ENCODE peak calls at places on chromosome 3, in eight cellular contexts. One of them, this sample, is unnamed.

GRCh38 chr3:171260899-171261298 is 199.3 kb downstream of the TNIK start:
- DNase-seq in GM23338: no peak
- DNase-seq in H1: no peak
- DNase-seq in PC-3: peak; percentile 27
- DNase-seq in neural progenitor cell: no peak
- DNase-seq in fibroblast of lung: no peak
- DNase-seq in endothelial cell of umbilical vein: no peak
- DNase-seq in mammary epithelial cell: no peak
- DNase-seq in this sample: no peak

GRCh38 chr3:105355355-105356063 is 11.2 kb upstream of the ALCAM start:
- DNase-seq in GM23338: no peak
- DNase-seq in H1: no peak
- DNase-seq in PC-3: peak; percentile 93
- DNase-seq in neural progenitor cell: no peak
- DNase-seq in fibroblast of lung: no peak
- DNase-seq in endothelial cell of umbilical vein: no peak
- DNase-seq in mammary epithelial cell: peak; percentile 44
- DNase-seq in this sample: no peak

GRCh38 chr3:157077565-157077991 is 82.4 kb downstream of the CCNL1 start:
- DNase-seq in GM23338: peak; percentile 15
- DNase-seq in H1: no peak
- DNase-seq in PC-3: no peak
- DNase-seq in neural progenitor cell: no peak
- DNase-seq in fibroblast of lung: no peak
- DNase-seq in endothelial cell of umbilical vein: no peak
- DNase-seq in mammary epithelial cell: no peak
- DNase-seq in this sample: no peak

GRCh38 chr3:111956995-111957736 is 21.7 kb upstream of the ABHD10 start:
- DNase-seq in GM23338: peak; percentile 65
- DNase-seq in H1: no peak
- DNase-seq in PC-3: no peak
- DNase-seq in neural progenitor cell: peak; percentile 74
- DNase-seq in fibroblast of lung: peak; percentile 26
- DNase-seq in endothelial cell of umbilical vein: peak; percentile 91
- DNase-seq in mammary epithelial cell: peak; percentile 62
- DNase-seq in this sample: no peak

GRCh38 chr3:97232635-97233034 is 418.2 kb downstream of the EPHA6 start:
- DNase-seq in GM23338: no peak
- DNase-seq in H1: no peak
- DNase-seq in PC-3: peak; percentile 35
- DNase-seq in neural progenitor cell: no peak
- DNase-seq in fibroblast of lung: no peak
- DNase-seq in endothelial cell of umbilical vein: no peak
- DNase-seq in mammary epithelial cell: no peak
- DNase-seq in this sample: peak; percentile 70

GRCh38 chr3:126146525-126147146 is 33.8 kb downstream of the ALDH1L1 start:
- DNase-seq in GM23338: no peak
- DNase-seq in H1: no peak
- DNase-seq in PC-3: no peak
- DNase-seq in neural progenitor cell: no peak
- DNase-seq in fibroblast of lung: no peak
- DNase-seq in endothelial cell of umbilical vein: no peak
- DNase-seq in mammary epithelial cell: no peak
- DNase-seq in this sample: no peak

GRCh38 chr3:83435173-83435572 is 1523.6 kb upstream of the CADM2 start:
- DNase-seq in GM23338: no peak
- DNase-seq in H1: no peak
- DNase-seq in PC-3: no peak
- DNase-seq in neural progenitor cell: peak; percentile 17
- DNase-seq in fibroblast of lung: no peak
- DNase-seq in endothelial cell of umbilical vein: no peak
- DNase-seq in mammary epithelial cell: no peak
- DNase-seq in this sample: no peak

GRCh38 chr3:43180027-43180426 is 74.1 kb upstream of the POMGNT2 start:
- DNase-seq in GM23338: no peak
- DNase-seq in H1: no peak
- DNase-seq in PC-3: peak; percentile 97
- DNase-seq in neural progenitor cell: no peak
- DNase-seq in fibroblast of lung: peak; percentile 94
- DNase-seq in endothelial cell of umbilical vein: peak; percentile 96
- DNase-seq in mammary epithelial cell: peak; percentile 89
- DNase-seq in this sample: peak; percentile 91

GRCh38 chr3:120536642-120537041 is 59.5 kb upstream of the NDUFB4 start:
- DNase-seq in GM23338: no peak
- DNase-seq in H1: no peak
- DNase-seq in PC-3: no peak
- DNase-seq in neural progenitor cell: no peak
- DNase-seq in fibroblast of lung: no peak
- DNase-seq in endothelial cell of umbilical vein: peak; percentile 20
- DNase-seq in mammary epithelial cell: no peak
- DNase-seq in this sample: no peak

GRCh38 chr3:171556574-171557145 is 96.5 kb upstream of the TNIK start:
- DNase-seq in GM23338: peak; percentile 45
- DNase-seq in H1: no peak
- DNase-seq in PC-3: peak; percentile 30
- DNase-seq in neural progenitor cell: peak; percentile 22
- DNase-seq in fibroblast of lung: no peak
- DNase-seq in endothelial cell of umbilical vein: no peak
- DNase-seq in mammary epithelial cell: peak; percentile 81
- DNase-seq in this sample: peak; percentile 43

GRCh38 chr3:129783470-129783869 is 110.0 kb downstream of the TMCC1 start:
- DNase-seq in GM23338: no peak
- DNase-seq in H1: no peak
- DNase-seq in PC-3: peak; percentile 36
- DNase-seq in neural progenitor cell: no peak
- DNase-seq in fibroblast of lung: no peak
- DNase-seq in endothelial cell of umbilical vein: no peak
- DNase-seq in mammary epithelial cell: no peak
- DNase-seq in this sample: no peak

GRCh38 chr3:197796087-197796486 is 5.0 kb downstream of the LRCH3 start:
- DNase-seq in GM23338: no peak
- DNase-seq in H1: no peak
- DNase-seq in PC-3: no peak
- DNase-seq in neural progenitor cell: no peak
- DNase-seq in fibroblast of lung: no peak
- DNase-seq in endothelial cell of umbilical vein: no peak
- DNase-seq in mammary epithelial cell: no peak
- DNase-seq in this sample: no peak

GRCh38 chr3:197798863-197799262 is 7.8 kb downstream of the LRCH3 start:
- DNase-seq in GM23338: no peak
- DNase-seq in H1: no peak
- DNase-seq in PC-3: no peak
- DNase-seq in neural progenitor cell: no peak
- DNase-seq in fibroblast of lung: no peak
- DNase-seq in endothelial cell of umbilical vein: no peak
- DNase-seq in mammary epithelial cell: no peak
- DNase-seq in this sample: no peak

GRCh38 chr3:197800379-197800778 is 9.3 kb downstream of the LRCH3 start:
- DNase-seq in GM23338: no peak
- DNase-seq in H1: no peak
- DNase-seq in PC-3: no peak
- DNase-seq in neural progenitor cell: no peak
- DNase-seq in fibroblast of lung: no peak
- DNase-seq in endothelial cell of umbilical vein: no peak
- DNase-seq in mammary epithelial cell: no peak
- DNase-seq in this sample: no peak

GRCh38 chr3:197802505-197803459 is 11.7 kb downstream of the LRCH3 start:
- DNase-seq in GM23338: peak; percentile 52
- DNase-seq in H1: no peak
- DNase-seq in PC-3: peak; percentile 63
- DNase-seq in neural progenitor cell: no peak
- DNase-seq in fibroblast of lung: no peak
- DNase-seq in endothelial cell of umbilical vein: no peak
- DNase-seq in mammary epithelial cell: no peak
- DNase-seq in this sample: no peak

DNA sequence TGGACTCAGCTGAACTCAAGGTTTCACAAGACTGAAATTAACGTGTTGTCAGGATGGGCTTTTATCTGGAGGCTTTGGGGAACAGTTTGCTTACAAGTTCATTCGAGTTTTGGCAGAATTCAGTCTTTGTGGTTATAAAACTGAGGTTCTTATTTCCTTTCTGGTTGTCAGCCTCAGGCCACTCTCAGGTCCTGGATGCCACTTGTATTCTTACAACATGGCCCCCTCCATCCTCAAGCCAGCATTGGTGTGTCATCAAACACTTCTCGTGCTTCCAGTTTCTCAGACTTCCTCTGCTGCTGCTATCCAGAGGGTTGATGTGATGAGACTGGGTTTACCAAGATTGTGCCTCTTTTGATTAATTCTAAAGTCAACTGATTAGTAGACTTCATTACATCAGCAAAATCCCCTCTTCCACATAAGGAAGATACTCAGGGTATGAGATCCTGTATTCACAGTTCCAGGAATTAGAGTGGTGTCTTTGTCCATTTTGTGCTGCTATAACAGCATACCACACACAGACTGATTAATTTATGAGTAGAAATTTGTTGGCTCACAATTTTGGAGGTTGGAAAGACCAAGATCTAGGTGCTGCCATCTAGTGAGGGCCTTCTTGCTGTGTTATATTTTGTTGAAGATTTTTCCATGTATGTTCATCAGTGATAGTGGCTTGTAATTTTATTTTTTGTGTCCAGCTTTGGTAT is 10.9 kb downstream of the LRCH3 start:
- DNase-seq in GM23338: peak; percentile 35
- DNase-seq in H1: no peak
- DNase-seq in PC-3: peak; percentile 59
- DNase-seq in neural progenitor cell: no peak
- DNase-seq in fibroblast of lung: peak; percentile 48
- DNase-seq in endothelial cell of umbilical vein: peak; percentile 37
- DNase-seq in mammary epithelial cell: peak; percentile 60
- DNase-seq in this sample: no peak
- H3K4me3 ChIP-seq in GM23338: no peak overlapping the region
- H3K4me3 ChIP-seq in H1: no peak overlapping the region
- H3K4me3 ChIP-seq in PC-3: no peak overlapping the region
- H3K4me3 ChIP-seq in neural progenitor cell: no peak overlapping the region
- H3K4me3 ChIP-seq in fibroblast of lung: no peak overlapping the region
- H3K4me3 ChIP-seq in endothelial cell of umbilical vein: no peak overlapping the region
- H3K4me3 ChIP-seq in mammary epithelial cell: no peak overlapping the region
- H3K4me3 ChIP-seq in this sample: no peak overlapping the region

DNA sequence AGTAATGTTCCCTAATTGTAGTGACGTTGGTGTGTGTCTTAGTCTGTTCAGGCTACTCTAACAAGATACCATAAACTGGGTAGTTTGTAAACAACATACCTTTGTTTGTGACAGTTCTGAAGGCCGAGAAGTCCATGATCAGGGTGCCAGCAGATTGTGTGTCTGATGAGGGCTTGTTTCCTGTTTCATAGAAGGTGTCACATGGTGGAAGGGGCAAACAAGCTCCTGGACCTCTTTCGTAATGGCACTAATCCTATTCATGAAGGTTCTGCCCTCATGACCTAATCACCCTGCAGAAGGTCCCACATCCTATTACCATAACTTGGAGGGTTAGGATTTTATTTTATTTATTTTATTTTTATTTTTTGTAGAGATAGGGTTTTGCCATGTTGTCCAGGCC is 11.1 kb downstream of the ATXN7 start:
- DNase-seq in GM23338: no peak
- DNase-seq in H1: no peak
- DNase-seq in PC-3: no peak
- DNase-seq in neural progenitor cell: no peak
- DNase-seq in fibroblast of lung: no peak
- DNase-seq in endothelial cell of umbilical vein: no peak
- DNase-seq in mammary epithelial cell: no peak
- DNase-seq in this sample: no peak
- H4K20me1 ChIP-seq in GM23338: no peaks in the 10 kb centered on the region
- H4K20me1 ChIP-seq in H1: peaks cover 2% of the 10 kb centered on the region
- H4K20me1 ChIP-seq in PC-3: no peaks in the 10 kb centered on the region
- H4K20me1 ChIP-seq in neural progenitor cell: peaks cover 83% of the 10 kb centered on the region
- H4K20me1 ChIP-seq in fibroblast of lung: peaks cover 3% of the 10 kb centered on the region
- H4K20me1 ChIP-seq in endothelial cell of umbilical vein: peaks cover 5% of the 10 kb centered on the region
- H4K20me1 ChIP-seq in mammary epithelial cell: no peaks in the 10 kb centered on the region
- H4K20me1 ChIP-seq in this sample: no peaks in the 10 kb centered on the region

DNA sequence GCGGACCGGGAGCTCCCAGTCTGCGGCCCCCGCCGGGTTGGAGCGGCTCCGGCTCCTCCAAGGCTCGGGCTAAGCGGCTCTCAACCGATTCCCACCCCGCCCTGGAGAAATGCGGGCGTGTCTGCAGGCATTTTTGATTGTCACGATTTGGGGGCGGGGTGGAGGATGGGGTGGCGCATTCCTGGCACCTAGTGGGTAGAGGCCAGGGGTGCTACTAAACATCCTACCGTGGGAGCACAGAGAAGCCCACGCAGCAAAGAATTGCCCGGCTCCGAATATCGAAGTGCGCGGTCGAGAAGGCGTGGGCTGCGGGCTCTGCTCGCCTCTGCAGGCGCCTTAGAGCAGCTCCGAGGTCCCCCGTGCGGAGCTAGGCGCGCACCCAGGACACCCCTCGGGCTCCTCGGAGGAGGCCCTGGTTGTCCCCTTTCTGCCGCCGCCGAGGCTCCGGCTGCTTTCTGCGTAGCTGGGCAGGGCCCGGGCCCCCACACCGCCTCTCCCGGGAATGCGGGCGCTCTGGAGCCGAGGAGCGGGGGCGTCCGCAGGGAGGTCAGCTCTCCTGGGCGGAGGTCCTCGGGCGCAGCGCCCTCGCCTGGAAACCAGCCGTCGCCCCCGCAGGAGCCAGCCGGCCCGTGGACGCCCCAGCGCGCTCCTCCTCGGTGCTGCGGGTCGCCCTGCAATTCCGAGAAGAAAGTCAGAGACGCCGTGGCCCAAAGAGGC is 16.5 kb upstream of the LAMP3 start:
- DNase-seq in GM23338: peak; percentile 89
- DNase-seq in H1: peak; percentile 77
- DNase-seq in PC-3: peak; percentile 70
- DNase-seq in neural progenitor cell: peak; percentile 80
- DNase-seq in fibroblast of lung: peak; percentile 40
- DNase-seq in endothelial cell of umbilical vein: peak; percentile 37
- DNase-seq in mammary epithelial cell: peak; percentile 46
- DNase-seq in this sample: peak; percentile 52
- TF ChIP-seq EZH2 in GM23338: peak; percentile 3
- TF ChIP-seq EZH2 in H1: peak; percentile 64
- TF ChIP-seq EZH2 in PC-3: no peak
- TF ChIP-seq EZH2 in neural progenitor cell: peak; percentile 40
- TF ChIP-seq EZH2 in fibroblast of lung: no peak
- TF ChIP-seq EZH2 in endothelial cell of umbilical vein: no peak
- TF ChIP-seq EZH2 in mammary epithelial cell: no peak
- TF ChIP-seq EZH2 in this sample: no peak

DNA sequence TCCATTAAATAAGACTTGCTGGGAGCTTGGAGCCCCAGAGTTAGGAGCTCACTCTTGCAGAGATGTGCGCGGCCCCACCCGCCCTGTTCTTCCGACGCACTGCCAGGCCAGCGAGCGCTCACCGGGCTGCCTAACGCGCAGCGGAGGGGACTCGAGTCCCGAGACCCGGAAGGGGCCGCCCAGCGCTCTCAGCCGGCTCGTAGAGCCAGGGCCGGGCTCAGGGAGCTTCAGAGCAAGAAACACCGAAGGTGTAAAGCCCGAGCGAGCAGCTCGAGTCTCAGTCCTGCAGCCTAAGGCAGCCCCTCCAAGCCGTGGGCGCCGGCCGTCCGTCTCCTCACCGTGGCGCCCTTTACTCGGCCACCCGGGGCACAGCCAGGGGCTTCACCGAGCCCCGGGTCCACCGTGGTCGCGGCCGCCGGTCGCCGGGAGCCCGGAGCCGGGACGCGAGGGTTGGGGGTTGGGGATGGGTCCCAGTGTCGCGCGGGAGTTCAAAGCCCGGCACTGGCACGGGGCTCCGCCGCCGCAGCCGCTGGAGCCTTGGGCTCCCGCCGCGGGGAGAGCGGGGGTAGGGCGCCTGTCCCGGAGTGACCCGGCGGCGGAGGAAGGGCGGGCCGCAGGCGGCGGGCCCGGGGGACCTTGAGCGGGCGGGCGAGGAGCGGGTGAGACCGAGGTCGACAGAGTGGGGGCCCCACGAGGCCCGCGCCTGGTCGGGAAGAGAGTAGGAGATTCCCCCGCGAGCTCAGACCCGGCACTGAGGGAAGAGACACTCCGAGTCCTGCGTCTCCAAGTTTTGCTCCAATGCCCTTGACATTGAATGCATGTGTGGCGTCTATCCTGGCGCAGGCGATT is 26.9 kb upstream of the THRB start:
- DNase-seq in GM23338: peak; percentile 77
- DNase-seq in H1: peak; percentile 65
- DNase-seq in PC-3: peak; percentile 35
- DNase-seq in neural progenitor cell: peak; percentile 72
- DNase-seq in fibroblast of lung: peak; percentile 34
- DNase-seq in endothelial cell of umbilical vein: peak; percentile 37
- DNase-seq in mammary epithelial cell: peak; percentile 48
- DNase-seq in this sample: peak; percentile 36
- H3K4me3 ChIP-seq in GM23338: peak overlapping the region; percentile 86
- H3K4me3 ChIP-seq in H1: peak overlapping the region; percentile 75
- H3K4me3 ChIP-seq in PC-3: peak overlapping the region; percentile 74
- H3K4me3 ChIP-seq in neural progenitor cell: peak overlapping the region; percentile 71
- H3K4me3 ChIP-seq in fibroblast of lung: peak overlapping the region; percentile 69
- H3K4me3 ChIP-seq in endothelial cell of umbilical vein: peak overlapping the region; percentile 43
- H3K4me3 ChIP-seq in mammary epithelial cell: peak overlapping the region; percentile 49
- H3K4me3 ChIP-seq in this sample: peak overlapping the region; percentile 87